ENCODE peak calls at places on chromosome 13, in seven cellular contexts. S is GOT3, G is fibroblast of mammary gland, R is Kasumi-1, I is fibroblast of the aortic adventitia, Y is amniotic stem cell, E is right lobe of liver. L is an unnamed sample.

GRCh38 chr13:21898461-21898860 is 227.6 kb downstream of the FGF9 start:
- DNase-seq in S (no peak), G (no peak), R (no peak), I (no peak), Y (no peak), E (no peak), L (no peak)

GRCh38 chr13:42270160-42270856 is 1.6 kb upstream of the AKAP11 start:
- DNase-seq in S (no peak), G (no peak), R (no peak), I (no peak), Y (no peak), E (no peak), L (no peak)

GRCh38 chr13:43905435-43906031 is 25.8 kb downstream of the LACC1 start:
- DNase-seq in S (no peak), G (peak), R (peak), I (peak), Y (peak), E (no peak), L (no peak)

GRCh38 chr13:25762795-25763377 is 288.9 kb downstream of the SHISA2 start:
- DNase-seq in S (no peak), G (no peak), R (no peak), I (no peak), Y (no peak), E (no peak), L (no peak)

GRCh38 chr13:99179460-99179859 is 21.2 kb upstream of the UBAC2 start:
- DNase-seq in S (no peak), G (no peak), R (no peak), I (no peak), Y (no peak), E (no peak), L (no peak)

GRCh38 chr13:73428137-73428536 is 369.3 kb downstream of the KLF5 start:
- DNase-seq in S (no peak), G (peak), R (no peak), I (peak), Y (peak), E (no peak), L (no peak)

GRCh38 chr13:30016398-30016797 is 166.0 kb upstream of the UBL3 start:
- DNase-seq in S (no peak), G (peak), R (no peak), I (no peak), Y (no peak), E (no peak), L (no peak)

GRCh38 chr13:31485183-31485582 is 254.1 kb upstream of the RXFP2 start:
- DNase-seq in S (no peak), G (peak), R (no peak), I (peak), Y (no peak), E (no peak), L (no peak)

GRCh38 chr13:75372517-75372916 is 109.5 kb downstream of the TBC1D4 start:
- DNase-seq in S (no peak), G (peak), R (peak), I (peak), Y (peak), E (no peak), L (no peak)